ENCODE peak calls at places on chromosomes 1 and 21, in five cellular contexts. K, C, W, U and R are unnamed samples.

GRCh38 chr1:68229927-68230812 is 2.2 kb downstream of the WLS start:
- DNase-seq in K (peak; percentile 17), C (no peak), W (peak; percentile 36), U (no peak), R (peak; percentile 49)

GRCh38 chr1:114345930-114346479 is 165.0 kb downstream of the TRIM33 start:
- DNase-seq in K (no peak), C (peak; percentile 19), W (peak; percentile 66), U (no peak), R (no peak)

GRCh38 chr1:37497832-37498231 is 16.7 kb downstream of the MEAF6 start:
- DNase-seq in K (no peak), C (peak; percentile 85), W (peak; percentile 94), U (no peak), R (no peak)

GRCh38 chr1:8314346-8315280 is 3.3 kb upstream of the SLC45A1 start:
- DNase-seq in K (peak; percentile 23), C (peak; percentile 79), W (peak; percentile 66), U (peak; percentile 70), R (peak; percentile 24)

GRCh38 chr1:3340548-3341235 is 113.8 kb upstream of the ARHGEF16 start:
- DNase-seq in K (no peak), C (no peak), W (no peak), U (no peak), R (no peak)

GRCh38 chr1:174519845-174520244 is 72.1 kb downstream of the GPR52 start:
- DNase-seq in K (no peak), C (peak; percentile 24), W (peak; percentile 17), U (no peak), R (no peak)

GRCh38 chr1:246632584-246633168 is 66.4 kb downstream of the CNST start:
- DNase-seq in K (no peak), C (no peak), W (no peak), U (no peak), R (no peak)

GRCh38 chr1:227306689-227307088 is 11.6 kb downstream of the CDC42BPA start:
- DNase-seq in K (no peak), C (no peak), W (no peak), U (no peak), R (no peak)

GRCh38 chr1:239274242-239274830 is 112.0 kb upstream of the CHRM3 start:
- DNase-seq in K (no peak), C (no peak), W (no peak), U (no peak), R (no peak)

GRCh38 chr1:156598125-156598524 is 3.2 kb downstream of the GPATCH4 start:
- DNase-seq in K (no peak), C (no peak), W (no peak), U (no peak), R (no peak)

GRCh38 chr1:10795305-10796021 is 983 bp downstream of the CASZ1 start:
- DNase-seq in K (no peak), C (peak; percentile 25), W (peak; percentile 67), U (no peak), R (no peak)

GRCh38 chr1:8970870-8971337 is 25.2 kb downstream of the CA6 start:
- DNase-seq in K (no peak), C (no peak), W (no peak), U (no peak), R (no peak)

GRCh38 chr1:160428655-160429054 is 28.3 kb downstream of the VANGL2 start:
- DNase-seq in K (peak; percentile 12), C (peak; percentile 19), W (peak; percentile 5), U (no peak), R (no peak)

GRCh38 chr1:228464487-228464983 is 22.6 kb upstream of the RNF187 start:
- DNase-seq in K (peak; percentile 74), C (peak; percentile 73), W (peak; percentile 98), U (peak; percentile 85), R (no peak)

GRCh38 chr1:97636941-97637340 is 283.9 kb downstream of the DPYD start:
- DNase-seq in K (no peak), C (no peak), W (no peak), U (no peak), R (no peak)

GRCh38 chr1:89610457-89610991 is 22.4 kb upstream of the LRRC8C start:
- DNase-seq in K (no peak), C (no peak), W (no peak), U (no peak), R (no peak)

GRCh38 chr1:22364764-22365163 is 86.9 kb upstream of the ZBTB40 start:
- DNase-seq in K (no peak), C (no peak), W (no peak), U (no peak), R (no peak)

GRCh38 chr1:185257947-185258203 is 59.2 kb downstream of the IVNS1ABP start:
- DNase-seq in K (no peak), C (no peak), W (no peak), U (no peak), R (no peak)

GRCh38 chr1:84605157-84605556 is 30.9 kb upstream of the CTBS start:
- DNase-seq in K (no peak), C (no peak), W (no peak), U (no peak), R (no peak)

GRCh38 chr1:31843506-31843905 is 27.7 kb upstream of the SPOCD1 start:
- DNase-seq in K (no peak), C (peak; percentile 18), W (no peak), U (no peak), R (no peak)

GRCh38 chr1:230632273-230632873 is 9.9 kb upstream of the COG2 start:
- DNase-seq in K (peak; percentile 12), C (no peak), W (peak; percentile 83), U (peak; percentile 12), R (peak; percentile 39)

GRCh38 chr1:226362891-226363447 is 44.9 kb downstream of the PARP1 start:
- DNase-seq in K (no peak), C (no peak), W (no peak), U (no peak), R (no peak)

GRCh38 chr21:22189278-22189677 is 1191.1 kb downstream of the NCAM2 start:
- DNase-seq in K (no peak), C (no peak), W (no peak), U (no peak), R (no peak)

GRCh38 chr1:18735369-18735997 is 104.8 kb downstream of the PAX7 start:
- DNase-seq in K (no peak), C (no peak), W (no peak), U (no peak), R (no peak)

GRCh38 chr1:79353224-79353623 is 346.7 kb upstream of the ADGRL4 start:
- DNase-seq in K (peak; percentile 33), C (no peak), W (peak; percentile 21), U (no peak), R (peak; percentile 13)

GRCh38 chr1:244066954-244067716 is 16.1 kb downstream of the ZBTB18 start:
- DNase-seq in K (no peak), C (no peak), W (no peak), U (no peak), R (no peak)

GRCh38 chr1:65921461-65921860 is 128.8 kb downstream of the PDE4B start:
- DNase-seq in K (no peak), C (no peak), W (no peak), U (no peak), R (no peak)

GRCh38 chr1:12435639-12436344 is 182.2 kb downstream of the DHRS3 start:
- DNase-seq in K (no peak), C (no peak), W (no peak), U (no peak), R (no peak)

GRCh38 chr1:30936541-30937171 is 28.1 kb upstream of the SDC3 start:
- DNase-seq in K (no peak), C (no peak), W (no peak), U (no peak), R (no peak)